ENCODE peak calls at places on chromosomes 3 and 15, in five cellular contexts. R, W, O, C and M are unnamed samples.

GRCh38 chr3:13313813-13314212 is 106.3 kb downstream of the NUP210 start:
- DNase-seq in W (no peak), O (no peak), R (no peak), C (no peak), M (no peak)

GRCh38 chr3:193780810-193781472 is 187.9 kb downstream of the OPA1 start:
- DNase-seq in C (peak; percentile 17), O (peak; percentile 42), R (peak; percentile 28), W (peak; percentile 49), M (peak; percentile 67)

GRCh38 chr15:73994912-73995622 is 551 bp downstream of the PML start:
- DNase-seq in R (no peak), C (no peak), O (no peak), W (no peak), M (no peak)

GRCh38 chr15:64051093-64051402 is 4.8 kb upstream of the DAPK2 start:
- DNase-seq in C (no peak), R (no peak), W (no peak), O (no peak), M (no peak)

GRCh38 chr15:82081904-82082810 is 36.3 kb upstream of the MEX3B start:
- DNase-seq in R (no peak), W (no peak), O (no peak), C (no peak), M (no peak)

GRCh38 chr3:17025594-17026139 is 140.9 kb downstream of the PLCL2 start:
- DNase-seq in O (no peak), C (peak; percentile 63), R (no peak), W (no peak), M (no peak)

GRCh38 chr15:66256692-66257091 is 3.1 kb upstream of the MEGF11 start:
- DNase-seq in O (no peak), R (no peak), C (no peak), W (no peak), M (no peak)

GRCh38 chr15:42707873-42708544 is 28.9 kb downstream of the CDAN1 start:
- DNase-seq in R (no peak), C (no peak), O (no peak), W (no peak), M (no peak)

GRCh38 chr3:195796795-195797194 is 14.9 kb downstream of the MUC4 start:
- DNase-seq in R (no peak), C (no peak), O (no peak), W (no peak), M (no peak)

GRCh38 chr15:69056365-69056764 is 41.9 kb downstream of the NOX5 start:
- DNase-seq in C (no peak), W (no peak), O (no peak), R (no peak), M (no peak)